ENCODE peak calls at places on chromosomes 11 and 22, in four cellular contexts. G, K, N and Y are unnamed samples.

GRCh38 chr11:63999349-64000025 is 13.2 kb downstream of the OTUB1 start:
- DNase-seq in G (peak; percentile 82), N (no peak), K (no peak), Y (peak; percentile 86)

GRCh38 chr11:110148775-110149744 is 55.9 kb downstream of the ZC3H12C start:
- DNase-seq in K (no peak), G (peak; percentile 42), N (no peak), Y (no peak)

GRCh38 chr11:77471520-77472234 is 2.2 kb downstream of the PAK1 start:
- DNase-seq in N (peak; percentile 33), G (no peak), K (no peak), Y (peak; percentile 30)

GRCh38 chr11:64103377-64103985 is 62.4 kb downstream of the MACROD1 start:
- DNase-seq in K (no peak), N (no peak), G (no peak), Y (no peak)

GRCh38 chr11:90468923-90469322 is 246.1 kb upstream of the CHORDC1 start:
- DNase-seq in N (no peak), G (no peak), K (no peak), Y (no peak)

GRCh38 chr22:29670615-29671014 is 49.2 kb upstream of the CABP7 start:
- DNase-seq in G (no peak), N (no peak), K (no peak), Y (no peak)

GRCh38 chr22:49372530-49373288 is 455.0 kb downstream of the BRD1 start:
- DNase-seq in N (peak; percentile 37), G (peak; percentile 70), K (no peak), Y (peak; percentile 26)

GRCh38 chr22:37189011-37189466 is 992 bp upstream of the C1QTNF6 start:
- DNase-seq in K (no peak), G (no peak), N (no peak), Y (no peak)

GRCh38 chr11:66727282-66727882 is 1.6 kb downstream of the SPTBN2 start:
- DNase-seq in K (no peak), G (peak; percentile 60), N (no peak), Y (peak; percentile 48)

GRCh38 chr11:69513663-69514062 is 32.2 kb downstream of the LINC01488 start:
- DNase-seq in K (no peak), G (no peak), N (no peak), Y (no peak)

GRCh38 chr22:50729391-50730012 is 8.5 kb upstream of the ACR start:
- DNase-seq in K (no peak), N (no peak), G (no peak), Y (peak; percentile 14)

GRCh38 chr11:125300791-125301218 is 136.3 kb downstream of the PKNOX2 start:
- DNase-seq in N (no peak), K (no peak), G (no peak), Y (no peak)

GRCh38 chr11:88301478-88302140 is 35.9 kb downstream of the CTSC start:
- DNase-seq in G (no peak), N (no peak), K (peak; percentile 85), Y (no peak)

GRCh38 chr22:32389685-32390084 is 22.4 kb downstream of the RTCB start:
- DNase-seq in G (no peak), K (no peak), N (no peak), Y (peak; percentile 40)

GRCh38 chr22:41478891-41479521 is 10.1 kb downstream of the ACO2 start:
- DNase-seq in G (no peak), K (peak; percentile 61), N (no peak), Y (no peak)

GRCh38 chr11:89381094-89381493 is 110.1 kb downstream of the NOX4 start:
- DNase-seq in K (no peak), N (no peak), G (no peak), Y (no peak)

GRCh38 chr11:77833302-77833701 is 12.4 kb downstream of the AAMDC start:
- DNase-seq in K (no peak), G (no peak), N (no peak), Y (no peak)

GRCh38 chr11:287821-288327 is 1.1 kb upstream of the PGGHG start:
- DNase-seq in G (peak; percentile 48), N (no peak), K (no peak), Y (peak; percentile 42)

GRCh38 chr11:113242767-113243397 is 71.5 kb upstream of the TTC12 start:
- DNase-seq in G (no peak), N (no peak), K (no peak), Y (no peak)

GRCh38 chr22:28015676-28016601 is 96.9 kb upstream of the PITPNB start:
- DNase-seq in K (no peak), N (no peak), G (no peak), Y (no peak)

GRCh38 chr11:10604340-10604748 is 35.9 kb upstream of the LYVE1 start:
- DNase-seq in N (peak; percentile 83), G (no peak), K (no peak), Y (no peak)

GRCh38 chr22:17260950-17261349 is 41.7 kb upstream of the ADA2 start:
- DNase-seq in G (no peak), N (no peak), K (no peak), Y (peak; percentile 42)
- TF ChIP-seq NR2C2 in G (no peak), N (no peak), K (no peak), Y (no peak)

DNA sequence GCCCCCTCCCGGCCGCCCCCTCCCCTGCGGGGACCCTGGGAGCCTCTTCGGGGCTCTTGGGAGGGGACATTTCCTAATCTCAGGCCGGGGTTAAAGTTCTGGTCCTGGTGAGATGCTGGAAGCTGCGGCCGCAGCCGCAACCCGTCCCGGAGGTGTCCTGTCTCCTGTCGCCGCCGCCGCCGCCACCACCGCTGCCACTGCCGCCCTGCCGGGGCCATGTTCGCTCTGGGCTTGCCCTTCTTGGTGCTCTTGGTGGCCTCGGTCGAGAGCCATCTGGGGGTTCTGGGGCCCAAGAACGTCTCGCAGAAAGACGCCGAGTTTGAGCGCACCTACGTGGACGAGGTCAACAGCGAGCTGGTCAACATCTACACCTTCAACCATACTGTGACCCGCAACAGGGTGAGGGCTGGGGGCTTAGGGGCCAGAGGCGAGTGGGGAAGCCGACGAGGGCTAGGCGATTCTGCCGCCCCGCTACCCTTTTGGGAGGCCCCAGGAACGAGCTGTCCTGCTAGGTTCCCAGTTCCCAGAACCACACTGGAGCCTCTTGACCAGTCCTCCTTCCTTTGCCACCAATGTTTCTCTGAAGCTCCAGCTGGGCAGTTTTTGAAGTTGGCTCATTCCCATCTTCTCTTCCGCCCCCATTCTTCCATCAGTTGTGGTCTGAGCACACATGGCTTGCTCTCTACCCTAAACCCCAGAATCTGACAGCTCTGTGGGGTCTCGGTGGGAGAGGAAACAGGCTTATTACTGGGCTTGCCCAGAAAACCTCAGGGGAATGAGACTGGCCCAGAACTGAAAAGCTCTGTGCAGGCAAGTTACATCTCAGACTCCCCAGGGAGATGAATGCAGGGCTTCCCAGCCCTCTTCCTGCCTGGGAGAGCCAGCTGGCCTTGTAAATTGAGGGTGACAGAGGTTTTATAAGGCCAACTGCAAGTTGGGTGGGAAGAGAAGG is 781 bp downstream of the SIDT2 start:
- DNase-seq in K (peak; percentile 45), N (no peak), G (peak; percentile 65), Y (peak; percentile 41)
- TF ChIP-seq NR2C2 in K (no peak), N (no peak), G (peak; percentile 47), Y (no peak)

GRCh38 chr11:72084960-72085359 is 4.3 kb downstream of the LRRC51 start:
- DNase-seq in N (no peak), G (no peak), K (no peak), Y (no peak)

GRCh38 chr11:72081856-72082255 is 1.2 kb downstream of the LRRC51 start:
- DNase-seq in N (no peak), K (no peak), G (no peak), Y (no peak)

GRCh38 chr11:72085836-72086475 is 5.3 kb downstream of the LRRC51 start:
- DNase-seq in N (no peak), G (peak; percentile 11), K (no peak), Y (no peak)

GRCh38 chr11:72083414-72083813 is 2.8 kb downstream of the LRRC51 start:
- DNase-seq in K (no peak), G (no peak), N (no peak), Y (no peak)

DNA sequence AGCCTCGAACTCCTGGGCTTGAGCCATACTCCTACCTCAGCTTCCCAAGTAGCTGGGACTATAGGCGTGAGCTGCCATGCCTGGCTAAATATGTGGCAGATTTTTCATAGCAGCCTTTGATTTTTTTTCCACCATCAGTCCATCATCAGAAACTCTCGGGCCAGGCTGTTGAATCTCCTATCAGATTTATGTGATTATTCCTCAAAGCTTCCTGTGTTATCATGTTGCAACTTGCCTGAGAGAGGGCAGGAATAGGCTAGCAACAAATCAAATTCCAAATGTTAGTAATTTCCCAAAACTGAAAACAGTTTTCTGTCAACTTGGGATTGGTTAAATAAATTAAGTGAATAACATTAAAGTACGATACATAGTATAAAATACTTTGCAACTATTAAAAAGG is 3.4 kb downstream of the LRRC51 start:
- DNase-seq in N (no peak), G (no peak), K (no peak), Y (no peak)
- TF ChIP-seq NR2C2 in N (no peak), G (no peak), K (no peak), Y (no peak)

GRCh38 chr22:46159212-46159611 is 8.9 kb downstream of the PPARA start:
- DNase-seq in K (no peak), N (no peak), G (no peak), Y (no peak)
- TF ChIP-seq NR2C2 in K (no peak), N (no peak), G (no peak), Y (no peak)

GRCh38 chr22:19756288-19757128 is 4.1 kb upstream of the TBX1 start:
- DNase-seq in N (peak; percentile 35), G (peak; percentile 99), K (no peak), Y (peak; percentile 70)

GRCh38 chr22:19757140-19757984 is 3.2 kb upstream of the TBX1 start:
- DNase-seq in G (peak; percentile 72), K (no peak), N (no peak), Y (peak; percentile 53)

GRCh38 chr22:19758896-19759458 is 1.6 kb upstream of the TBX1 start:
- DNase-seq in G (no peak), N (no peak), K (no peak), Y (no peak)

GRCh38 chr22:19759459-19759993 is 1.1 kb upstream of the TBX1 start:
- DNase-seq in N (no peak), K (no peak), G (no peak), Y (peak; percentile 52)

DNA sequence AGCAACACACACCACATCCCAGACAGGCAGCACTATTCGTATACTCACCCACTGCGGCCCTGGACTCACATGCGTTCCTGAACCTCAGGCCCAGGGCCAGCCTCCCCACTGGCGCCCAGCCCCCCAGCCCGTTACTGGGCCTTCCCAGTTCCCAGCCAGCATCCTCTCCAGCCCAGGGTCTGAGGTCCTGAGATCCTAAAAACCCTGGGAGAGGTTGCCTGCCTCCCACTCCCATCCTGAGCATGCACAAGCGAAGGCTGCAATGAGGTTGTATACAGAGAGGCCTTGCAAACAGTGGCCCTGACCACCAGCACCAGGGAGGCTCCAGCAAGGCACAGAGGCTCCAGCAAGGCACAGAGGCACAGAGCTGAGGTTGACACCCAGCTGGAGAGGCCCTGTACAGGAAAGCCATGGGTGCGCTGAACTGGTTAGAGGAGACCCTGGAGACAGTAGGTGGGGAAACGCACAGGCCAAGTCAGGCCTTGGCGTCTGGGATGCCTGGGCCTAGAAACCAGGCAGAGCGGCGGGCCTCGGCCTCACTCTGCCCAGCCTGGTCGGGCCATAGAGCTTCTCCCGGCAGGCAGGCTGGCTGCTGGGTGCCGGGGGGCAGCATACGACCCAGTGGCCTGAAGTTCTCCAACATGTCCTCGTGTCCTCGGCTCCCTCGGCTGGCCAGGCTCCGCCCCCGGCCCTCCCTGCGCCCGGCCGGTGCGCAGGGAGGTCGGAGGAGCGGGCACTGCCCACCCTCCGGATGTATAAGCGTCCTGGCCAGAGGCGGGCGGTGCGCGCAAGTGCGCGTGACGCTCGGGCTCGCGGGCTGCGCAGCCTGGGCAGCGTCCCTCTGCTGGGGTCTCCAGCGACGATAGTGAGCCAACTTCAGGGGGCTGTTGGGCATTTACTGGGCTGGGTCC is 2.3 kb upstream of the TBX1 start:
- DNase-seq in G (no peak), N (no peak), K (no peak), Y (no peak)
- TF ChIP-seq NR2C2 in G (no peak), N (no peak), K (no peak), Y (no peak)